ENCODE peak calls at places on chromosomes 12 and 14, in five cellular contexts. J, O, W, C and T are unnamed samples. For H3K4me1, the result is how much of the 10 kb centered on the place peaks cover.

GRCh38 chr14:20434701-20435453 is 1.1 kb downstream of the KLHL33 start:
- DNase-seq in J (no peak), O (no peak), W (no peak), C (peak), T (no peak)

GRCh38 chr12:72036393-72036792 is 97.7 kb downstream of the TPH2 start:
- DNase-seq in J (no peak), O (no peak), W (no peak), C (no peak), T (no peak)

GRCh38 chr12:106452309-106452708 is 94.8 kb downstream of the POLR3B start:
- DNase-seq in J (no peak), O (no peak), W (no peak), C (no peak), T (peak)

GRCh38 chr12:50380761-50381325 is 15.6 kb downstream of the FAM186A start:
- DNase-seq in J (no peak), O (no peak), W (no peak), C (no peak), T (no peak)

GRCh38 chr12:1502441-1502785 is 92.0 kb downstream of the FBXL14 start:
- DNase-seq in J (no peak), O (no peak), W (no peak), C (no peak), T (no peak)

GRCh38 chr12:103830730-103831320 is 10.2 kb downstream of the NT5DC3 start:
- DNase-seq in J (no peak), O (no peak), W (no peak), C (no peak), T (no peak)

GRCh38 chr12:100375023-100375737 is 18.3 kb downstream of the SLC17A8 start:
- DNase-seq in J (no peak), O (peak), W (peak), C (peak), T (no peak)

GRCh38 chr12:3304436-3305135 is 186.4 kb upstream of the PRMT8 start:
- DNase-seq in J (no peak), O (peak), W (peak), C (no peak), T (peak)

GRCh38 chr14:69046468-69046867 is 67.4 kb upstream of the ACTN1 start:
- DNase-seq in J (no peak), O (peak), W (peak), C (peak), T (no peak)
- H3K4me1 ChIP-seq in J (under half), O (half or more), W (half or more), C (under half), T (under half)

GRCh38 chr14:74606727-74607126 is 5.3 kb downstream of the LTBP2 start:
- DNase-seq in J (no peak), O (no peak), W (no peak), C (no peak), T (no peak)

GRCh38 chr14:74601982-74602381 is 10.1 kb downstream of the LTBP2 start:
- DNase-seq in J (peak), O (no peak), W (no peak), C (no peak), T (no peak)

GRCh38 chr14:74604157-74604556 is 7.9 kb downstream of the LTBP2 start:
- DNase-seq in J (no peak), O (no peak), W (no peak), C (no peak), T (no peak)

GRCh38 chr14:74605531-74606223 is 6.4 kb downstream of the LTBP2 start:
- DNase-seq in J (no peak), O (peak), W (no peak), C (no peak), T (no peak)

GRCh38 chr14:74604896-74605295 is 7.1 kb downstream of the LTBP2 start:
- DNase-seq in J (no peak), O (peak), W (no peak), C (peak), T (no peak)
- H3K4me1 ChIP-seq in J (under half), O (half or more), W (under half), C (under half), T (under half)

DNA sequence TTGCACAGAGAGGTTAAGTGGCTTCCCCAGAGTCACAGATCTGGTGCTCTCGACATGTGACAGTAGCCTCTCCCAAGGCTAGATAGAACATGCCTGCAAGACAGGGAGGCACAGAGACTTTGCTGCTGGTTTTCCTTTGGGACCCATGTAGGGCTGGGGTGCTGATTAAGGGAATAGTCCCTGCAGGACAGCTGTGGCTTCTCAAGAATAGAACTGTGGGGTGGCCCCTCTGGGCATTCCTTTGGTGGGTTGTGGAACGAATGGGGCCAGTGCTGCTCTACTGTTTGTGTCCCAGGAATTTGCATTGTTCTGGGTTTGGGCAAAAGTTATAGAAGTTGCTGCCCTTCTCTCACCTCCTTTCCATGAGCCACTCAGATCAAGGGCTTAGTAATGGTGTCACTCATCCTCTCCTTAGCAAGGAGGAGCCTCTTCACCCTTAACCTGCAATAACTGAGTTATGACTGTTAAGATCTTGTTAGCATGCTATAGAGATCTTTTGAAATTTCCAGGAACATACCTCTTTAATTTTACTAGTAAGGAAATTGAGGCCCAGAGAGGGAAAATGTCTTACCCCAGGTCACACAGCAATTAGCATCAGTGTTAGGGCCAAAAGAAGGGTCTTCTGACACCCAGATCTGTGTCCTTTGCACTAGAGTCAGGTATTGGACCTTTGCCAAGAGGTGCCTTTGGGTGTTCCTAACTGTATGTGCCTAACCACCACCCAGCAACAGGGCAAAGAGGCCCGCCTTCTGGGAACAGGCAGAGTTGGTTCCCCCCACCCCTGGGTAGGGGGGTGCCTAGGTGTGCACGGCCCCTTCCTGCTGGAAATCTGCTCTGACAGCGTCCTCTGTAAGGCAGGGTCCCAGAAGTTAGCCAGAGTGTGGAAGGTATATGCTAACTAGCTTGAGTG is 31.4 kb downstream of the CD9 start:
- DNase-seq in J (no peak), O (peak), W (no peak), C (no peak), T (no peak)
- H3K4me1 ChIP-seq in J (under half), O (half or more), W (half or more), C (under half), T (under half)

GRCh38 chr12:112969547-112970306 is 8.6 kb upstream of the OAS2 start:
- DNase-seq in J (no peak), O (no peak), W (no peak), C (no peak), T (no peak)
- H3K4me1 ChIP-seq in J (under half), O (under half), W (under half), C (under half), T (under half)

DNA sequence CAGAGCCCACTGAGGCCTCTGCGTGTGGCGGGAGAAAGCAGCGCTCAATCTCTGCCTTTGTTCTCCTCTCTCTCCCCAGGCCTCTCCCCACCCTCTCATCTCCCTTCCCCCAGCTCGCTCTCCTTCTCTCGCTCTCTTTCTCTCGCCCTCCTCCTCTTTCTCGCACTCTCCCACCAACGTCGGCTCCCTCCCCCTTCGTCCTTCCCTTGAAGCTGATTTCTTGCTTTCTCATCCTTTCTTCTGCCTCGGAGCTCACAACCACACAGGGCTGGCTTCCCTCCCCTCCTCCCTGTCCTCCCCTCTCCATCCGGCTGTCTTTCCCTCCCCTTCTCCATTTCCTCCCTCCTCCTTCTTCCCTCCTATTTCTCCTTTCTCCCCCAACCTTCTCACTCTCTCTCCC is 96.4 kb downstream of the LRRC74A start:
- DNase-seq in J (no peak), O (no peak), W (no peak), C (no peak), T (no peak)
- H3K4me1 ChIP-seq in J (under half), O (under half), W (under half), C (under half), T (under half)

GRCh38 chr12:46260913-46261476 is 7.8 kb downstream of the SLC38A1 start:
- DNase-seq in J (no peak), O (no peak), W (no peak), C (no peak), T (no peak)
- H3K4me1 ChIP-seq in J (half or more), O (under half), W (half or more), C (under half), T (half or more)